ENCODE peak calls at places on chromosomes 1 and 21, in eight cellular contexts. Q, A, X, O, T, G, H and D are unnamed samples.

GRCh38 chr1:99467645-99468044 is 178.3 kb upstream of the PALMD start:
- DNase-seq in Q (no peak), A (no peak), X (no peak), O (no peak), T (no peak), G (no peak), H (no peak), D (no peak)

GRCh38 chr1:1236945-1237873 is 5.2 kb downstream of the B3GALT6 start:
- DNase-seq in Q (no peak), A (no peak), X (peak), O (no peak), T (no peak), G (no peak), H (no peak), D (no peak)

GRCh38 chr1:53470155-53470554 is 11.0 kb downstream of the DMRTB1 start:
- DNase-seq in Q (no peak), A (no peak), X (no peak), O (peak), T (peak), G (no peak), H (peak), D (no peak)

GRCh38 chr1:176545034-176545639 is 82.2 kb downstream of the PAPPA2 start:
- DNase-seq in Q (no peak), A (no peak), X (no peak), O (no peak), T (no peak), G (no peak), H (no peak), D (no peak)

GRCh38 chr1:225454067-225454618 is 26.3 kb upstream of the LBR start:
- DNase-seq in Q (no peak), A (no peak), X (no peak), O (no peak), T (no peak), G (no peak), H (no peak), D (no peak)

GRCh38 chr1:69915347-69915746 is 290.0 kb downstream of the LRRC40 start:
- DNase-seq in Q (no peak), A (no peak), X (no peak), O (no peak), T (no peak), G (no peak), H (no peak), D (no peak)

GRCh38 chr1:203031467-203031866 is 5.2 kb downstream of the PPFIA4 start:
- DNase-seq in Q (no peak), A (no peak), X (no peak), O (no peak), T (no peak), G (no peak), H (no peak), D (no peak)

GRCh38 chr1:24331961-24332673 is 13.0 kb downstream of the GRHL3 start:
- DNase-seq in Q (no peak), A (no peak), X (no peak), O (no peak), T (no peak), G (no peak), H (no peak), D (no peak)

GRCh38 chr1:77370588-77371306 is 88.9 kb downstream of the AK5 start:
- DNase-seq in Q (no peak), A (no peak), X (no peak), O (no peak), T (no peak), G (peak), H (no peak), D (no peak)

GRCh38 chr1:18816808-18817207 is 42.7 kb downstream of the TAS1R2 start:
- DNase-seq in Q (no peak), A (no peak), X (no peak), O (no peak), T (no peak), G (no peak), H (no peak), D (no peak)

GRCh38 chr1:78005755-78006154 is 1.0 kb downstream of the DNAJB4 start:
- DNase-seq in Q (no peak), A (no peak), X (no peak), O (peak), T (no peak), G (no peak), H (peak), D (no peak)

GRCh38 chr21:42093991-42094417 is 22.9 kb downstream of the UMODL1 start:
- DNase-seq in Q (peak), A (no peak), X (no peak), O (no peak), T (peak), G (no peak), H (no peak), D (no peak)

GRCh38 chr1:116853680-116854191 is 56.0 kb upstream of the PTGFRN start:
- DNase-seq in Q (no peak), A (no peak), X (no peak), O (no peak), T (no peak), G (no peak), H (no peak), D (no peak)

GRCh38 chr1:244207042-244207934 is 156.2 kb downstream of the ZBTB18 start:
- DNase-seq in Q (no peak), A (no peak), X (no peak), O (no peak), T (no peak), G (no peak), H (no peak), D (no peak)

GRCh38 chr1:229661022-229661877 is 35.2 kb downstream of the URB2 start:
- DNase-seq in Q (peak), A (peak), X (peak), O (peak), T (peak), G (peak), H (peak), D (peak)
- H3K27ac ChIP-seq in Q (no peak), A (no peak), X (no peak), O (no peak), T (no peak), G (no peak), H (no peak), D (no peak)

DNA sequence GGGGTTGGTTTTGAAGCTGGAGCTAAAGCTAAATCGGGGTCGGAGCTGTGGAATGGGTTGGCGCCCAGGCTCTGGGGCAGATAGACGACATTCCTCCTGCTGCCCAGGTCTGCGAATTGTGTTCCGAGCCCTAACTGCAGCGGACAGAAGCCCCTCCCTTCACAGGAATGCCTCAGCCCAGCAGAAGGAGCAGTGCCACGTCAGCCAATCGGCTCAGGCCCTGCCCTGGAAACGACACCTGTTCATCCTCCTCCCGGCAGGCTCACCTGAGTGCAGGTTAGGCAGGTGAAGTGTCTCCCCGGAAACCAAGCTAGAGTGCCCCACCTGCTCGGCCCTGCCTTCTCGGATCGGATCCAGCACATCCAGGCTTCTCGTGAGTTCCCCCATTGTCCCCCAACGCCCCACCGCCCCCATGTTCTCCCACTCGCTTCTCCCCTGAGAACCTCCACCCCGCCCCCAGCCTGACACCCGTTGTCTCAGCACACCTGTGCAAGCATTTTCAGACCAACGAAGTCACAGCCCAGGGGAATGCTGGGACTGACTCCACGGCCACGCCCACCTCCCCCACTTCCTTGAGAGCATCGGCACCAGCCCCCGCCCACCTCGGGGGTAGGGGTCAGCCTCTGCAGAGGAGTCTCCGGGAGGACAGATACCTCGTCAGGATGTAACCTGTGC is 775 bp downstream of the TMEM125 start:
- DNase-seq in Q (peak), A (no peak), X (peak), O (no peak), T (peak), G (no peak), H (peak), D (no peak)
- H3K4me3 ChIP-seq in Q (peak), A (no peak), X (peak), O (no peak), T (peak), G (no peak), H (no peak), D (peak)

GRCh38 chr1:100969336-100969735 is 56.2 kb downstream of the DPH5 start:
- DNase-seq in Q (no peak), A (no peak), X (no peak), O (no peak), T (no peak), G (no peak), H (no peak), D (no peak)
- H3K27ac ChIP-seq in Q (no peak), A (no peak), X (no peak), O (no peak), T (no peak), G (no peak), H (no peak), D (no peak)

DNA sequence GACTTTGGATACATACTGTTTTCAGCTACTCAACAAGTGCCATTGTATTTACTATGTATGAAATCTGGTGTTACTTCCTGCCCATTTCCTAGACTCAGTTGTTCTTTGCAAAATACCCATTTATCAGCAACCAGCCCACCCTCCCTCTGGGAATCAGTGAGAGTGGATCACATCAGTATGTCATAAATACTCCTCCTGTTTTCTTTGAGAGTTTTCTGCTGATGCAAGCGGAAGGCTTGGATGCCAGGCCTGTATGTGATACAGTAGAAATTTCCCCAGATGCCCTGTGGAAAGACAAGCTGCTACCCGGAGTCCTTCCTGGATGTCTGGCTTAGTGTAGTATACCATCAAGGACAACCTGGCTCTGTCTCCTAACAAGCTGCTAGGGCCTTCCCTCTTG is 2.4 kb upstream of the PTPRC start:
- DNase-seq in Q (no peak), A (no peak), X (no peak), O (no peak), T (peak), G (peak), H (no peak), D (no peak)
- H3K4me3 ChIP-seq in Q (no peak), A (peak), X (no peak), O (no peak), T (no peak), G (peak), H (no peak), D (no peak)

DNA sequence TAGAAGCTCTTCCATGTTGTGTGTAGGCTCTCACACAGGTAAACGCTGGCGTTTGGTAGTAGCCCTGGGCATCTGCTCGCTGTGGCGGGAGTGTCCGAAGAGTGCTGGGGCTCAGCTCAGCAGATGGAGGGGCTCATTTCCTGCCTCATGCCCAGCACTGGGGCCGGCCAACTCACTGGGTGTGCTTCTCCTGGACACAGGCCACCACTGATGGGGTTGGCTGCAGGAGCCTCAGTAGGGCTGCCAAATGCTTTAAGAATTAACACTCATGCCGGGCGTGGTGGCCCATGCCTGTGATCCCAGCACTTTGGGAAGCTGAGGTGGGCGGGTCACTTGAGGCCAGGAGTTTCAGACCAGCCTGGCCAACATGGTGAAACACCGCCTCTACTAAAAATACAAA is 20.9 kb downstream of the UQCRHL start:
- DNase-seq in Q (peak), A (no peak), X (no peak), O (no peak), T (peak), G (no peak), H (no peak), D (no peak)
- H3K27ac ChIP-seq in Q (peak), A (no peak), X (no peak), O (no peak), T (no peak), G (no peak), H (no peak), D (no peak)

DNA sequence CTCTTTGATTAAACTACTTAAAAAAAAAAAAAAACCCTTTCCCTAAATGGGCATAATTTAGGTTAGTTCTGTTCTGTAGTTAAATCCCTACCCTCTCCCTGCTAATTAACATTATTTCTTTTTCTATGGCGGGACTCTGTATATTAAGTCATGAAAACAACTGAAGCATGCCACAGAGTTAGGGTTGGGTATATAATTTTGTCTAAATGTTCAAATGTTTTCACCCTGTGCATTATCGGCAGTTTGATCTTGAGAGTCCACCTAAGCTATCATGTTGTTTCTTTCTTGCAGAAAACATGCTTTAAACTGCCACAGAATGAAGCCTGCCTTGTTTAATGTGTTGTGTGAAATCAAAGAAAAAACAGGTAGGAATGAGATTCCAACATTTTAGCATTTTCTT is 4.0 kb downstream of the PBX1 start:
- DNase-seq in Q (no peak), A (no peak), X (no peak), O (no peak), T (no peak), G (no peak), H (no peak), D (no peak)
- H3K4me3 ChIP-seq in Q (peak), A (no peak), X (peak), O (no peak), T (peak), G (no peak), H (peak), D (no peak)